ENCODE peak calls at places on chromosomes 6 and 20, in six cellular contexts. One of them, this sample, is unnamed.

GRCh38 chr6:83917001-83917400 is 57.5 kb downstream of the CYB5R4 start:
- DNase-seq in neural progenitor cell: no peak
- DNase-seq in MM.1S: no peak
- DNase-seq in HCT116: no peak
- DNase-seq in GM23248: no peak
- DNase-seq in SK-N-SH: no peak
- DNase-seq in this sample: no peak

GRCh38 chr6:37488464-37488863 is 11.2 kb downstream of the CCDC167 start:
- DNase-seq in SK-N-SH: no peak
- DNase-seq in MM.1S: no peak
- DNase-seq in GM23248: no peak
- DNase-seq in HCT116: no peak
- DNase-seq in neural progenitor cell: no peak
- DNase-seq in this sample: no peak

GRCh38 chr6:121748850-121749249 is 313.4 kb downstream of the GJA1 start:
- DNase-seq in MM.1S: no peak
- DNase-seq in SK-N-SH: no peak
- DNase-seq in neural progenitor cell: peak; percentile 2
- DNase-seq in HCT116: no peak
- DNase-seq in GM23248: no peak
- DNase-seq in this sample: no peak

GRCh38 chr6:127886603-127887002 is 14.3 kb downstream of the THEMIS start:
- DNase-seq in GM23248: no peak
- DNase-seq in MM.1S: no peak
- DNase-seq in SK-N-SH: no peak
- DNase-seq in HCT116: no peak
- DNase-seq in neural progenitor cell: no peak
- DNase-seq in this sample: no peak

GRCh38 chr6:38156818-38157565 is 337.5 kb downstream of the ZFAND3 start:
- DNase-seq in neural progenitor cell: no peak
- DNase-seq in MM.1S: no peak
- DNase-seq in HCT116: no peak
- DNase-seq in GM23248: no peak
- DNase-seq in SK-N-SH: no peak
- DNase-seq in this sample: no peak

GRCh38 chr6:106514281-106514885 is 114.9 kb downstream of the RTN4IP1 start:
- DNase-seq in SK-N-SH: no peak
- DNase-seq in neural progenitor cell: no peak
- DNase-seq in MM.1S: no peak
- DNase-seq in GM23248: no peak
- DNase-seq in HCT116: no peak
- DNase-seq in this sample: peak; percentile 54

GRCh38 chr6:467671-468082 is 76.1 kb downstream of the IRF4 start:
- DNase-seq in GM23248: no peak
- DNase-seq in SK-N-SH: no peak
- DNase-seq in MM.1S: no peak
- DNase-seq in neural progenitor cell: no peak
- DNase-seq in HCT116: no peak
- DNase-seq in this sample: no peak

GRCh38 chr20:63659370-63659769 is 1.3 kb downstream of the RTEL1 start:
- DNase-seq in GM23248: peak; percentile 24
- DNase-seq in HCT116: no peak
- DNase-seq in neural progenitor cell: no peak
- DNase-seq in MM.1S: no peak
- DNase-seq in SK-N-SH: no peak
- DNase-seq in this sample: peak; percentile 12

GRCh38 chr20:51749674-51750036 is 18.5 kb downstream of the ATP9A start:
- DNase-seq in MM.1S: no peak
- DNase-seq in GM23248: peak; percentile 85
- DNase-seq in HCT116: no peak
- DNase-seq in neural progenitor cell: no peak
- DNase-seq in SK-N-SH: no peak
- DNase-seq in this sample: peak; percentile 73

GRCh38 chr6:116424001-116424400 is 37.2 kb upstream of the CALHM6 start:
- DNase-seq in GM23248: peak; percentile 88
- DNase-seq in HCT116: no peak
- DNase-seq in SK-N-SH: no peak
- DNase-seq in neural progenitor cell: no peak
- DNase-seq in MM.1S: no peak
- DNase-seq in this sample: peak; percentile 58

GRCh38 chr20:61896058-61896961 is 169.4 kb downstream of the TAF4 start:
- DNase-seq in HCT116: peak; percentile 12
- DNase-seq in GM23248: peak; percentile 73
- DNase-seq in SK-N-SH: peak; percentile 91
- DNase-seq in MM.1S: peak; percentile 26
- DNase-seq in neural progenitor cell: peak; percentile 83
- DNase-seq in this sample: peak; percentile 69

DNA sequence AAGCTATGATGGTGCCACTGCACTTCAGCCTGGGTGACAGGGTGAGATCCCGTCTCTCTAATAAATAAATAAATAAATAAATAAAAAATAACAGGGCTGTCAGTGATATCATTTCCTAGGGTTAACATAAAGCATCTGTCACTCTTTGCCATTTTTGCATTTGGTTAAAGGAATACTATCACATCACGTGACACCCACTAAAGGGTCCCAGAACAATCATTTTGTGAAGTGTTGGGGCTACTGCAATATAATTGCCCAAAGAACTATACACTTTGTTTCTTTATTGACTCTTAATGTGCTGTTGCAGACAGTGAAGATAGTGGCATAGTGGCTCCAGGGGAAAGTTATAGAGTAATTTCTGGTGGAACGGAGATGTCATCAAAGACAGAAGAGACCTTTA is 176.5 kb upstream of the MMS22L start:
- DNase-seq in HCT116: no peak
- DNase-seq in neural progenitor cell: no peak
- DNase-seq in SK-N-SH: no peak
- DNase-seq in GM23248: no peak
- DNase-seq in MM.1S: no peak
- DNase-seq in this sample: no peak
- TF ChIP-seq EZH2phosphoT487 in HCT116: no peak
- TF ChIP-seq EZH2phosphoT487 in neural progenitor cell: no peak
- TF ChIP-seq EZH2phosphoT487 in SK-N-SH: no peak
- TF ChIP-seq EZH2phosphoT487 in GM23248: no peak
- TF ChIP-seq EZH2phosphoT487 in MM.1S: no peak
- TF ChIP-seq EZH2phosphoT487 in this sample: no peak

GRCh38 chr6:34316442-34317171 is 67.8 kb upstream of the SMIM29 start:
- DNase-seq in SK-N-SH: no peak
- DNase-seq in neural progenitor cell: no peak
- DNase-seq in MM.1S: peak; percentile 18
- DNase-seq in HCT116: no peak
- DNase-seq in GM23248: no peak
- DNase-seq in this sample: no peak

GRCh38 chr6:34318492-34319470 is 70.0 kb upstream of the SMIM29 start:
- DNase-seq in HCT116: no peak
- DNase-seq in neural progenitor cell: no peak
- DNase-seq in SK-N-SH: no peak
- DNase-seq in GM23248: no peak
- DNase-seq in MM.1S: peak; percentile 16
- DNase-seq in this sample: no peak

GRCh38 chr6:34317882-34318491 is 69.2 kb upstream of the SMIM29 start:
- DNase-seq in HCT116: no peak
- DNase-seq in MM.1S: no peak
- DNase-seq in SK-N-SH: no peak
- DNase-seq in neural progenitor cell: no peak
- DNase-seq in GM23248: peak; percentile 38
- DNase-seq in this sample: no peak

GRCh38 chr6:34317172-34317477 is 68.3 kb upstream of the SMIM29 start:
- DNase-seq in MM.1S: peak; percentile 33
- DNase-seq in neural progenitor cell: no peak
- DNase-seq in SK-N-SH: no peak
- DNase-seq in GM23248: no peak
- DNase-seq in HCT116: no peak
- DNase-seq in this sample: no peak

GRCh38 chr6:34319471-34319885 is 70.7 kb upstream of the SMIM29 start:
- DNase-seq in SK-N-SH: no peak
- DNase-seq in HCT116: no peak
- DNase-seq in MM.1S: no peak
- DNase-seq in GM23248: no peak
- DNase-seq in neural progenitor cell: no peak
- DNase-seq in this sample: peak; percentile 46
- H3K9ac ChIP-seq in SK-N-SH: no peak overlapping the region
- H3K9ac ChIP-seq in HCT116: no peak overlapping the region
- H3K9ac ChIP-seq in MM.1S: no peak overlapping the region
- H3K9ac ChIP-seq in GM23248: no peak overlapping the region
- H3K9ac ChIP-seq in neural progenitor cell: no peak overlapping the region
- H3K9ac ChIP-seq in this sample: no peak overlapping the region

GRCh38 chr6:16136536-16137450 is 7.9 kb downstream of the MYLIP start:
- DNase-seq in SK-N-SH: no peak
- DNase-seq in neural progenitor cell: no peak
- DNase-seq in MM.1S: no peak
- DNase-seq in HCT116: peak; percentile 21
- DNase-seq in GM23248: peak; percentile 91
- DNase-seq in this sample: peak; percentile 87
- TF ChIP-seq EZH2phosphoT487 in SK-N-SH: no peak
- TF ChIP-seq EZH2phosphoT487 in neural progenitor cell: no peak
- TF ChIP-seq EZH2phosphoT487 in MM.1S: no peak
- TF ChIP-seq EZH2phosphoT487 in HCT116: no peak
- TF ChIP-seq EZH2phosphoT487 in GM23248: peak; percentile 96
- TF ChIP-seq EZH2phosphoT487 in this sample: no peak

DNA sequence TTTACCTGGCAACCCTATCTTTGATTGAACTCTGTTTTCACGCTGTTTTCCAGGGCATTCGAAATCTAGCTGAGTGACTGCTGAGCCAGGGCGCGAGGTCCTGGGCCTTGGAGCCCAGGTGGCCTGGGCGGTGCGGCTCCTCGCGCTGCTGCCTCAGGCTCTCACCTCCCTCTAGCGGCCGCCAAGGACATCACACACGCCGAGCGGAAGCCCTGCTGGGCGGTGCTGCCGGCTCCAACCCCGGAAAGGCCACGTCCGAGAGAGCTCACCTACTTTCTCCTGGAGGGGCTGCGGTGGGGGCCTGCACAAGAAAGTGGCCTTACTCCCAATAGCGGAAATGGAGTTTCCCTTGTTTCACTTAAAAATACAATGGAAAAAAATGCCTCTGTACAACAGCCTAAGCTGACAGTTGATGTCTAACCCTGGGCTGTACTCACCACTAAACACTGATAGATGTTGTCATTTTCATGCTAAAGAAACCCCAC is 77.7 kb downstream of the ELOVL4 start:
- DNase-seq in GM23248: peak; percentile 84
- DNase-seq in neural progenitor cell: peak; percentile 91
- DNase-seq in HCT116: peak; percentile 67
- DNase-seq in MM.1S: peak; percentile 84
- DNase-seq in SK-N-SH: peak; percentile 82
- DNase-seq in this sample: peak; percentile 71
- H3K9ac ChIP-seq in GM23248: peak overlapping the region; percentile 37
- H3K9ac ChIP-seq in neural progenitor cell: no peak overlapping the region
- H3K9ac ChIP-seq in HCT116: peak overlapping the region; percentile 15
- H3K9ac ChIP-seq in MM.1S: peak overlapping the region; percentile 21
- H3K9ac ChIP-seq in SK-N-SH: no peak overlapping the region
- H3K9ac ChIP-seq in this sample: peak overlapping the region; percentile 7

DNA sequence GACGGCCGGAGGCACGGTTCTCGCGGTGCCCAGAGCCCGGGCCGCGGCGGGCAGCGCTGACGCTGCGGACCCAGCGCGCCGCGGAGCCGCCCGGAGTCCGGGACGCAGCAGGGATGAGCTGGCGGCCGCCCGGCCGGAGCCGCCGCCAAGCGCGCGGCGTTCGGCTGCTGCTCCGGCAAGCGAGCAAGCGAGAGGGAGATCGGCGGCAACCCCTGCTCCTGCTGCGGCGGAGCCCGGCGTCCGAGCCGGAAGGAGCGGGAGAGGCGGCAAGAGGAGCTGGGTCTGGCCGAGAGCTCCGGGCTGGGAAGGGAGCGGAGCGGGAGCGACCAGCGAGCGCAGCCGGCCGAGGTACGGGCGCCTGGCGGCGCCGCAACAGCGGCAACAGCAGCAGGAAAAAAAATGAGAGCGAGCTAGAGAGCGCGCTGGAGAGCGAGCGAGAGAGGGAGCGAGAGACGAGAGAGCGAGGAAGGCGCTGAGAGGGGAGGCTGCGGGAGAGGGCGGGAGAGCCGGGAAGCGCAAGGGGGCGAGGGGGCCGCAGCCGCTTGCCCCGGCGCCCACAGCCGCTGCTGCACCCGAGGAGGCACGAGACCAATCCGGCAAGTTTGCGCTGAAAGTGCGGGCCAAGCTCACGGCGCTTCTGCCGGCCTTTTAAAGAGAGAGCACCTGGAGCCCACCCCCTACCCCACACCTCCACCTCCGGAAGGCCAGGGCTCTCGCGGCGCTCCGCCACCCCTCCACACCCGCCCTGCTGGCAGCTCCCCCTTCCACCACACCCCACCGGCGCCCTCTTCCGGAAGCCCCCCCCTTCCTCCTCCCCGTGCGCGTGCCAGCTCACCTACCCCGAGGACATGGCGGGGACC is 496 bp downstream of the GRM4 start:
- DNase-seq in MM.1S: no peak
- DNase-seq in SK-N-SH: peak; percentile 78
- DNase-seq in GM23248: peak; percentile 78
- DNase-seq in HCT116: no peak
- DNase-seq in neural progenitor cell: peak; percentile 78
- DNase-seq in this sample: peak; percentile 18
- TF ChIP-seq EZH2phosphoT487 in MM.1S: no peak
- TF ChIP-seq EZH2phosphoT487 in SK-N-SH: no peak
- TF ChIP-seq EZH2phosphoT487 in GM23248: no peak
- TF ChIP-seq EZH2phosphoT487 in HCT116: no peak
- TF ChIP-seq EZH2phosphoT487 in neural progenitor cell: peak; percentile 65
- TF ChIP-seq EZH2phosphoT487 in this sample: no peak

GRCh38 chr6:52305948-52306767 is 21.6 kb upstream of the MCM3 start:
- DNase-seq in GM23248: no peak
- DNase-seq in SK-N-SH: no peak
- DNase-seq in HCT116: no peak
- DNase-seq in neural progenitor cell: no peak
- DNase-seq in MM.1S: peak; percentile 58
- DNase-seq in this sample: no peak

GRCh38 chr6:52305385-52305784 is 20.8 kb upstream of the MCM3 start:
- DNase-seq in HCT116: no peak
- DNase-seq in GM23248: peak; percentile 29
- DNase-seq in MM.1S: no peak
- DNase-seq in neural progenitor cell: no peak
- DNase-seq in SK-N-SH: no peak
- DNase-seq in this sample: no peak

GRCh38 chr6:52304917-52305316 is 20.4 kb upstream of the MCM3 start:
- DNase-seq in MM.1S: peak; percentile 51
- DNase-seq in neural progenitor cell: peak; percentile 34
- DNase-seq in HCT116: no peak
- DNase-seq in SK-N-SH: no peak
- DNase-seq in GM23248: peak; percentile 73
- DNase-seq in this sample: no peak

GRCh38 chr6:52307900-52308372 is 23.4 kb upstream of the MCM3 start:
- DNase-seq in MM.1S: peak; percentile 54
- DNase-seq in neural progenitor cell: no peak
- DNase-seq in SK-N-SH: no peak
- DNase-seq in HCT116: no peak
- DNase-seq in GM23248: no peak
- DNase-seq in this sample: no peak

GRCh38 chr6:52306972-52307849 is 22.7 kb upstream of the MCM3 start:
- DNase-seq in neural progenitor cell: no peak
- DNase-seq in MM.1S: no peak
- DNase-seq in SK-N-SH: no peak
- DNase-seq in HCT116: no peak
- DNase-seq in GM23248: no peak
- DNase-seq in this sample: no peak
- H3K9ac ChIP-seq in neural progenitor cell: no peak overlapping the region
- H3K9ac ChIP-seq in MM.1S: peak overlapping the region; percentile 5
- H3K9ac ChIP-seq in SK-N-SH: no peak overlapping the region
- H3K9ac ChIP-seq in HCT116: no peak overlapping the region
- H3K9ac ChIP-seq in GM23248: no peak overlapping the region
- H3K9ac ChIP-seq in this sample: no peak overlapping the region

This sample was measured in PC-3.